ENCODE peak calls at places on chromosomes 3 and 15, in six cellular contexts. B is HCEC 1CT; L is fibroblast of pulmonary artery; P is GM23248; I is hepatocyte; G is activated naive CD4-positive, alpha-beta T cell treated with anti-CD3 and anti-CD28 coated beads for 36 hours. H is an unnamed sample.

GRCh38 chr3:190514163-190515153 is 573 bp downstream of the IL1RAP start:
- DNase-seq in B (peak), L (peak), P (peak), I (peak), G (peak), H (peak)

GRCh38 chr3:14674841-14675240 is at the start of gene C3orf20:
- DNase-seq in B (no peak), L (no peak), P (no peak), I (no peak), G (no peak), H (no peak)

GRCh38 chr15:39948817-39949216 is 14.9 kb downstream of the EIF2AK4 start:
- DNase-seq in B (no peak), L (no peak), P (no peak), I (no peak), G (no peak), H (no peak)

GRCh38 chr3:11140054-11140712 is 14.1 kb upstream of the HRH1 start:
- DNase-seq in B (no peak), L (peak), P (no peak), I (peak), G (peak), H (no peak)

GRCh38 chr15:40081691-40082194 is 26.9 kb downstream of the BMF start:
- DNase-seq in B (peak), L (peak), P (peak), I (peak), G (peak), H (peak)

GRCh38 chr3:11622846-11623550 is 20.7 kb downstream of the VGLL4 start:
- DNase-seq in B (no peak), L (no peak), P (no peak), I (no peak), G (no peak), H (no peak)

GRCh38 chr3:82978368-82978767 is 1216.9 kb upstream of the GBE1 start:
- DNase-seq in B (no peak), L (no peak), P (no peak), I (no peak), G (no peak), H (no peak)

GRCh38 chr3:45681846-45682245 is 7.3 kb upstream of the SACM1L start:
- DNase-seq in B (no peak), L (no peak), P (no peak), I (no peak), G (no peak), H (no peak)

GRCh38 chr15:72231847-72232461 is 964 bp upstream of the PKM start:
- DNase-seq in B (peak), L (peak), P (peak), I (peak), G (peak), H (peak)

GRCh38 chr3:43307649-43308048 is 21.3 kb downstream of the SNRK start:
- DNase-seq in B (no peak), L (no peak), P (no peak), I (no peak), G (no peak), H (no peak)

GRCh38 chr3:169619793-169620192 is 43.7 kb downstream of the MECOM start:
- DNase-seq in B (no peak), L (no peak), P (no peak), I (no peak), G (no peak), H (no peak)

GRCh38 chr15:44045217-44045616 is 149.9 kb downstream of the FRMD5 start:
- DNase-seq in B (no peak), L (no peak), P (no peak), I (no peak), G (no peak), H (no peak)

GRCh38 chr3:100089802-100090668 is 24.3 kb downstream of the FILIP1L start:
- DNase-seq in B (peak), L (peak), P (peak), I (peak), G (peak), H (peak)

GRCh38 chr15:96789999-96790398 is 459.5 kb downstream of the NR2F2 start:
- DNase-seq in B (no peak), L (no peak), P (no peak), I (no peak), G (no peak), H (no peak)

GRCh38 chr3:69359339-69359893 is 26.5 kb downstream of the FRMD4B start:
- DNase-seq in B (no peak), L (no peak), P (no peak), I (no peak), G (no peak), H (no peak)

GRCh38 chr15:99135194-99135593 is 30.3 kb downstream of the SYNM start:
- DNase-seq in B (no peak), L (no peak), P (no peak), I (no peak), G (peak), H (no peak)

GRCh38 chr15:83784975-83785374 is 131.1 kb downstream of the ADAMTSL3 start:
- DNase-seq in B (peak), L (peak), P (no peak), I (no peak), G (no peak), H (no peak)

GRCh38 chr15:69359724-69360123 is 54.4 kb upstream of the KIF23 start:
- DNase-seq in B (peak), L (peak), P (peak), I (no peak), G (no peak), H (no peak)

GRCh38 chr15:66404532-66404931 is 17.8 kb downstream of the MAP2K1 start:
- DNase-seq in B (no peak), L (no peak), P (no peak), I (no peak), G (no peak), H (no peak)

GRCh38 chr3:99172736-99173657 is 271.5 kb upstream of the DCBLD2 start:
- DNase-seq in B (peak), L (peak), P (peak), I (peak), G (peak), H (peak)

GRCh38 chr3:45020534-45020933 is 5.6 kb upstream of the CLEC3B start:
- DNase-seq in B (no peak), L (no peak), P (no peak), I (no peak), G (peak), H (no peak)

H was measured in AG20443.